ENCODE peak calls at places on chromosome 13, in seven cellular contexts. One of them, this sample, is unnamed.

GRCh38 chr13:66560991-66561390 is 669.1 kb downstream of the PCDH9 start:
- DNase-seq in epithelial cell of esophagus: no peak
- DNase-seq in mucosa of descending colon: no peak
- DNase-seq in GM19239: no peak
- DNase-seq in NCI-H748 treated with DMSO at 0.1 percent for 48 hours: no peak
- DNase-seq in type B pancreatic cell: no peak
- DNase-seq in stimulated activated CD8-positive, alpha-beta memory T cell treated with anti-CD3 and anti-CD28 coated beads, Interleukin-7, amount 100 ng/mL, for 1 hour: no peak
- DNase-seq in this sample: no peak

GRCh38 chr13:36858285-36858684 is 39.3 kb downstream of the RFXAP start:
- DNase-seq in epithelial cell of esophagus: peak; percentile 59
- DNase-seq in mucosa of descending colon: no peak
- DNase-seq in GM19239: no peak
- DNase-seq in NCI-H748 treated with DMSO at 0.1 percent for 48 hours: peak; percentile 82
- DNase-seq in type B pancreatic cell: no peak
- DNase-seq in stimulated activated CD8-positive, alpha-beta memory T cell treated with anti-CD3 and anti-CD28 coated beads, Interleukin-7, amount 100 ng/mL, for 1 hour: no peak
- DNase-seq in this sample: peak; percentile 69

GRCh38 chr13:92429231-92429630 is 797.4 kb upstream of the GPC6 start:
- DNase-seq in epithelial cell of esophagus: no peak
- DNase-seq in mucosa of descending colon: no peak
- DNase-seq in GM19239: no peak
- DNase-seq in NCI-H748 treated with DMSO at 0.1 percent for 48 hours: no peak
- DNase-seq in type B pancreatic cell: no peak
- DNase-seq in stimulated activated CD8-positive, alpha-beta memory T cell treated with anti-CD3 and anti-CD28 coated beads, Interleukin-7, amount 100 ng/mL, for 1 hour: no peak
- DNase-seq in this sample: no peak

GRCh38 chr13:101289764-101290163 is 126.5 kb downstream of the NALCN start:
- DNase-seq in epithelial cell of esophagus: peak; percentile 52
- DNase-seq in mucosa of descending colon: no peak
- DNase-seq in GM19239: no peak
- DNase-seq in NCI-H748 treated with DMSO at 0.1 percent for 48 hours: peak; percentile 88
- DNase-seq in type B pancreatic cell: no peak
- DNase-seq in stimulated activated CD8-positive, alpha-beta memory T cell treated with anti-CD3 and anti-CD28 coated beads, Interleukin-7, amount 100 ng/mL, for 1 hour: no peak
- DNase-seq in this sample: no peak

GRCh38 chr13:48904668-48905290 is 70.9 kb upstream of the FNDC3A start:
- DNase-seq in epithelial cell of esophagus: no peak
- DNase-seq in mucosa of descending colon: no peak
- DNase-seq in GM19239: no peak
- DNase-seq in NCI-H748 treated with DMSO at 0.1 percent for 48 hours: no peak
- DNase-seq in type B pancreatic cell: no peak
- DNase-seq in stimulated activated CD8-positive, alpha-beta memory T cell treated with anti-CD3 and anti-CD28 coated beads, Interleukin-7, amount 100 ng/mL, for 1 hour: no peak
- DNase-seq in this sample: no peak

GRCh38 chr13:73273737-73274136 is 214.9 kb downstream of the KLF5 start:
- DNase-seq in epithelial cell of esophagus: peak; percentile 39
- DNase-seq in mucosa of descending colon: no peak
- DNase-seq in GM19239: no peak
- DNase-seq in NCI-H748 treated with DMSO at 0.1 percent for 48 hours: no peak
- DNase-seq in type B pancreatic cell: no peak
- DNase-seq in stimulated activated CD8-positive, alpha-beta memory T cell treated with anti-CD3 and anti-CD28 coated beads, Interleukin-7, amount 100 ng/mL, for 1 hour: no peak
- DNase-seq in this sample: no peak

GRCh38 chr13:110572778-110573118 is 11.2 kb upstream of the RAB20 start:
- DNase-seq in epithelial cell of esophagus: no peak
- DNase-seq in mucosa of descending colon: no peak
- DNase-seq in GM19239: no peak
- DNase-seq in NCI-H748 treated with DMSO at 0.1 percent for 48 hours: no peak
- DNase-seq in type B pancreatic cell: no peak
- DNase-seq in stimulated activated CD8-positive, alpha-beta memory T cell treated with anti-CD3 and anti-CD28 coated beads, Interleukin-7, amount 100 ng/mL, for 1 hour: no peak
- DNase-seq in this sample: no peak

GRCh38 chr13:20161275-20161950 is 561 bp upstream of the GJA3 start:
- DNase-seq in epithelial cell of esophagus: no peak
- DNase-seq in mucosa of descending colon: peak; percentile 60
- DNase-seq in GM19239: no peak
- DNase-seq in NCI-H748 treated with DMSO at 0.1 percent for 48 hours: peak; percentile 46
- DNase-seq in type B pancreatic cell: no peak
- DNase-seq in stimulated activated CD8-positive, alpha-beta memory T cell treated with anti-CD3 and anti-CD28 coated beads, Interleukin-7, amount 100 ng/mL, for 1 hour: no peak
- DNase-seq in this sample: no peak

GRCh38 chr13:114225610-114226009 is 9.1 kb upstream of the CDC16 start:
- DNase-seq in epithelial cell of esophagus: no peak
- DNase-seq in mucosa of descending colon: no peak
- DNase-seq in GM19239: no peak
- DNase-seq in NCI-H748 treated with DMSO at 0.1 percent for 48 hours: no peak
- DNase-seq in type B pancreatic cell: no peak
- DNase-seq in stimulated activated CD8-positive, alpha-beta memory T cell treated with anti-CD3 and anti-CD28 coated beads, Interleukin-7, amount 100 ng/mL, for 1 hour: no peak
- DNase-seq in this sample: no peak

GRCh38 chr13:44312898-44313551 is 60.6 kb upstream of the SERP2 start:
- DNase-seq in epithelial cell of esophagus: peak; percentile 97
- DNase-seq in mucosa of descending colon: no peak
- DNase-seq in GM19239: no peak
- DNase-seq in NCI-H748 treated with DMSO at 0.1 percent for 48 hours: no peak
- DNase-seq in type B pancreatic cell: no peak
- DNase-seq in stimulated activated CD8-positive, alpha-beta memory T cell treated with anti-CD3 and anti-CD28 coated beads, Interleukin-7, amount 100 ng/mL, for 1 hour: no peak
- DNase-seq in this sample: peak; percentile 14

GRCh38 chr13:113842336-113843062 is 21.4 kb downstream of the GAS6 start:
- DNase-seq in epithelial cell of esophagus: no peak
- DNase-seq in mucosa of descending colon: peak; percentile 56
- DNase-seq in GM19239: no peak
- DNase-seq in NCI-H748 treated with DMSO at 0.1 percent for 48 hours: no peak
- DNase-seq in type B pancreatic cell: no peak
- DNase-seq in stimulated activated CD8-positive, alpha-beta memory T cell treated with anti-CD3 and anti-CD28 coated beads, Interleukin-7, amount 100 ng/mL, for 1 hour: no peak
- DNase-seq in this sample: no peak

GRCh38 chr13:44578064-44578394 is 1.9 kb upstream of the TSC22D1 start:
- DNase-seq in epithelial cell of esophagus: no peak
- DNase-seq in mucosa of descending colon: no peak
- DNase-seq in GM19239: no peak
- DNase-seq in NCI-H748 treated with DMSO at 0.1 percent for 48 hours: peak; percentile 47
- DNase-seq in type B pancreatic cell: no peak
- DNase-seq in stimulated activated CD8-positive, alpha-beta memory T cell treated with anti-CD3 and anti-CD28 coated beads, Interleukin-7, amount 100 ng/mL, for 1 hour: no peak
- DNase-seq in this sample: no peak

GRCh38 chr13:29472317-29472961 is 123.0 kb downstream of the SLC7A1 start:
- DNase-seq in epithelial cell of esophagus: peak; percentile 72
- DNase-seq in mucosa of descending colon: no peak
- DNase-seq in GM19239: peak; percentile 40
- DNase-seq in NCI-H748 treated with DMSO at 0.1 percent for 48 hours: peak; percentile 41
- DNase-seq in type B pancreatic cell: no peak
- DNase-seq in stimulated activated CD8-positive, alpha-beta memory T cell treated with anti-CD3 and anti-CD28 coated beads, Interleukin-7, amount 100 ng/mL, for 1 hour: no peak
- DNase-seq in this sample: peak; percentile 59

GRCh38 chr13:85772379-85772778 is 26.8 kb downstream of the SLITRK6 start:
- DNase-seq in epithelial cell of esophagus: peak; percentile 60
- DNase-seq in mucosa of descending colon: no peak
- DNase-seq in GM19239: no peak
- DNase-seq in NCI-H748 treated with DMSO at 0.1 percent for 48 hours: no peak
- DNase-seq in type B pancreatic cell: no peak
- DNase-seq in stimulated activated CD8-positive, alpha-beta memory T cell treated with anti-CD3 and anti-CD28 coated beads, Interleukin-7, amount 100 ng/mL, for 1 hour: no peak
- DNase-seq in this sample: peak; percentile 12

GRCh38 chr13:106276876-106277275 is 258.6 kb downstream of the EFNB2 start:
- DNase-seq in epithelial cell of esophagus: peak; percentile 93
- DNase-seq in mucosa of descending colon: no peak
- DNase-seq in GM19239: no peak
- DNase-seq in NCI-H748 treated with DMSO at 0.1 percent for 48 hours: no peak
- DNase-seq in type B pancreatic cell: no peak
- DNase-seq in stimulated activated CD8-positive, alpha-beta memory T cell treated with anti-CD3 and anti-CD28 coated beads, Interleukin-7, amount 100 ng/mL, for 1 hour: no peak
- DNase-seq in this sample: no peak

GRCh38 chr13:71618154-71618553 is 248.8 kb downstream of the DACH1 start:
- DNase-seq in epithelial cell of esophagus: no peak
- DNase-seq in mucosa of descending colon: no peak
- DNase-seq in GM19239: no peak
- DNase-seq in NCI-H748 treated with DMSO at 0.1 percent for 48 hours: no peak
- DNase-seq in type B pancreatic cell: no peak
- DNase-seq in stimulated activated CD8-positive, alpha-beta memory T cell treated with anti-CD3 and anti-CD28 coated beads, Interleukin-7, amount 100 ng/mL, for 1 hour: no peak
- DNase-seq in this sample: no peak

GRCh38 chr13:110118106-110118505 is 188.9 kb downstream of the COL4A1 start:
- DNase-seq in epithelial cell of esophagus: no peak
- DNase-seq in mucosa of descending colon: no peak
- DNase-seq in GM19239: no peak
- DNase-seq in NCI-H748 treated with DMSO at 0.1 percent for 48 hours: no peak
- DNase-seq in type B pancreatic cell: no peak
- DNase-seq in stimulated activated CD8-positive, alpha-beta memory T cell treated with anti-CD3 and anti-CD28 coated beads, Interleukin-7, amount 100 ng/mL, for 1 hour: no peak
- DNase-seq in this sample: no peak

GRCh38 chr13:45658586-45659235 is 43.2 kb upstream of the ERICH6B start:
- DNase-seq in epithelial cell of esophagus: peak; percentile 69
- DNase-seq in mucosa of descending colon: no peak
- DNase-seq in GM19239: no peak
- DNase-seq in NCI-H748 treated with DMSO at 0.1 percent for 48 hours: no peak
- DNase-seq in type B pancreatic cell: no peak
- DNase-seq in stimulated activated CD8-positive, alpha-beta memory T cell treated with anti-CD3 and anti-CD28 coated beads, Interleukin-7, amount 100 ng/mL, for 1 hour: no peak
- DNase-seq in this sample: no peak

GRCh38 chr13:36370108-36370429 is 23.9 kb upstream of the SPART start:
- DNase-seq in epithelial cell of esophagus: no peak
- DNase-seq in mucosa of descending colon: no peak
- DNase-seq in GM19239: no peak
- DNase-seq in NCI-H748 treated with DMSO at 0.1 percent for 48 hours: no peak
- DNase-seq in type B pancreatic cell: no peak
- DNase-seq in stimulated activated CD8-positive, alpha-beta memory T cell treated with anti-CD3 and anti-CD28 coated beads, Interleukin-7, amount 100 ng/mL, for 1 hour: no peak
- DNase-seq in this sample: no peak

GRCh38 chr13:86757236-86757978 is 913.8 kb upstream of the SLITRK5 start:
- DNase-seq in epithelial cell of esophagus: peak; percentile 73
- DNase-seq in mucosa of descending colon: no peak
- DNase-seq in GM19239: no peak
- DNase-seq in NCI-H748 treated with DMSO at 0.1 percent for 48 hours: no peak
- DNase-seq in type B pancreatic cell: no peak
- DNase-seq in stimulated activated CD8-positive, alpha-beta memory T cell treated with anti-CD3 and anti-CD28 coated beads, Interleukin-7, amount 100 ng/mL, for 1 hour: peak; percentile 4
- DNase-seq in this sample: no peak

GRCh38 chr13:111957913-111958450 is 109.0 kb upstream of the SOX1 start:
- DNase-seq in epithelial cell of esophagus: no peak
- DNase-seq in mucosa of descending colon: no peak
- DNase-seq in GM19239: no peak
- DNase-seq in NCI-H748 treated with DMSO at 0.1 percent for 48 hours: no peak
- DNase-seq in type B pancreatic cell: no peak
- DNase-seq in stimulated activated CD8-positive, alpha-beta memory T cell treated with anti-CD3 and anti-CD28 coated beads, Interleukin-7, amount 100 ng/mL, for 1 hour: no peak
- DNase-seq in this sample: no peak